ENCODE peak calls at places on chromosomes 4 and X, in six cellular contexts. B is activated T-cell treated with anti-CD3 and anti-CD28 coated beads, Interleukin-2, amount 50 U/mL, for 48 hours; R is EL; F is CD4-positive, alpha-beta memory T cell; W is stimulated activated CD4-positive, alpha-beta T cell treated with anti-CD3 and anti-CD28 coated beads, Interleukin-1b, Interleukin-23, amount 100 ng/mL, for 48 hours; D is HFF-Myc. K is an unnamed sample.

GRCh38 chrX:151384807-151385206 is 12.2 kb upstream of the VMA21 start:
- DNase-seq in B (no peak), R (no peak), F (no peak), W (no peak), D (no peak), K (no peak)

GRCh38 chrX:105975382-105975781 is 63.1 kb downstream of the SERPINA7 start:
- DNase-seq in B (no peak), R (no peak), F (no peak), W (no peak), D (no peak), K (no peak)

GRCh38 chr4:144985536-144985935 is 112.5 kb downstream of the ANAPC10 start:
- DNase-seq in B (no peak), R (no peak), F (no peak), W (no peak), D (no peak), K (no peak)

GRCh38 chr4:168917150-168917779 is 92.8 kb downstream of the CBR4 start:
- DNase-seq in B (no peak), R (peak), F (no peak), W (no peak), D (peak), K (no peak)

GRCh38 chr4:155787113-155787710 is 28.4 kb downstream of the GUCY1B1 start:
- DNase-seq in B (no peak), R (peak), F (peak), W (no peak), D (peak), K (no peak)

GRCh38 chr4:2172627-2173231 is 69.2 kb downstream of the HAUS3 start:
- DNase-seq in B (no peak), R (no peak), F (peak), W (no peak), D (no peak), K (no peak)

GRCh38 chr4:75723117-75723801 is 1.1 kb upstream of the USO1 start:
- DNase-seq in B (no peak), R (peak), F (no peak), W (no peak), D (no peak), K (no peak)

GRCh38 chrX:19673334-19674040 is 158.2 kb upstream of the MAP3K15 start:
- DNase-seq in B (no peak), R (peak), F (no peak), W (no peak), D (peak), K (no peak)

GRCh38 chr4:6890358-6890757 is 19.3 kb upstream of the TBC1D14 start:
- DNase-seq in B (no peak), R (no peak), F (no peak), W (no peak), D (no peak), K (no peak)